ENCODE peak calls at places on chromosome 3, in seven cellular contexts. Y, Q, K, J, X, E and V are unnamed samples.
A peak's percentile ranks its signal among the peaks of the same experiment; 100 is the strongest.

GRCh38 chr3:71510485-71510884 is 73.0 kb downstream of the FOXP1 start:
- DNase-seq in J (no peak), X (no peak), K (no peak), E (no peak), Y (no peak), Q (peak; percentile 4), V (no peak)

GRCh38 chr3:125150525-125151436 is 61.8 kb downstream of the SLC12A8 start:
- DNase-seq in E (no peak), K (peak; percentile 46), Q (peak; percentile 53), X (no peak), J (no peak), Y (peak; percentile 59), V (no peak)

GRCh38 chr3:15496341-15496664 is 25.2 kb downstream of the COLQ start:
- DNase-seq in X (no peak), K (no peak), Q (no peak), J (no peak), Y (no peak), E (no peak), V (no peak)

GRCh38 chr3:11900844-11901243 is 54.2 kb upstream of the TAMM41 start:
- DNase-seq in Y (no peak), E (no peak), Q (no peak), J (no peak), X (no peak), K (no peak), V (no peak)

GRCh38 chr3:42014949-42015533 is 53.1 kb upstream of the ULK4 start:
- DNase-seq in J (no peak), Y (peak; percentile 36), Q (peak; percentile 85), X (no peak), E (no peak), K (peak; percentile 49), V (no peak)

GRCh38 chr3:71195492-71195891 is 388.0 kb downstream of the FOXP1 start:
- DNase-seq in Y (no peak), E (no peak), K (no peak), Q (peak; percentile 28), J (no peak), X (no peak), V (no peak)

GRCh38 chr3:26636328-26636727 is 13.8 kb downstream of the LRRC3B start:
- DNase-seq in X (no peak), Y (no peak), K (no peak), E (no peak), J (no peak), Q (no peak), V (no peak)

GRCh38 chr3:131749826-131750225 is 247.1 kb upstream of the MRPL3 start:
- DNase-seq in K (no peak), Y (no peak), Q (no peak), J (no peak), X (no peak), E (no peak), V (no peak)

GRCh38 chr3:64291345-64291744 is 66.1 kb upstream of the PRICKLE2 start:
- DNase-seq in J (no peak), X (no peak), Y (no peak), K (no peak), Q (no peak), E (no peak), V (no peak)

GRCh38 chr3:79247367-79248103 is 520.3 kb downstream of the ROBO1 start:
- DNase-seq in J (no peak), Q (no peak), Y (no peak), E (no peak), X (no peak), K (no peak), V (no peak)

GRCh38 chr3:150129181-150129580 is 158.5 kb upstream of the PFN2 start:
- DNase-seq in K (no peak), Q (no peak), E (no peak), X (no peak), J (no peak), Y (no peak), V (no peak)

GRCh38 chr3:149181179-149181578 is 40.5 kb downstream of the CP start:
- DNase-seq in Y (no peak), X (no peak), Q (no peak), E (no peak), J (no peak), K (no peak), V (no peak)

GRCh38 chr3:108343479-108343870 is 47.1 kb downstream of the HHLA2 start:
- DNase-seq in X (no peak), Y (no peak), J (no peak), E (no peak), Q (no peak), K (no peak), V (no peak)

GRCh38 chr3:39216176-39216790 is 23.9 kb upstream of the XIRP1 start:
- DNase-seq in K (no peak), Q (no peak), Y (no peak), E (peak; percentile 68), X (no peak), J (peak; percentile 38), V (peak; percentile 43)
- TF ChIP-seq TAF1 in K (no peak), Q (no peak), Y (no peak), E (no peak), X (no peak), J (no peak), V (no peak)

DNA sequence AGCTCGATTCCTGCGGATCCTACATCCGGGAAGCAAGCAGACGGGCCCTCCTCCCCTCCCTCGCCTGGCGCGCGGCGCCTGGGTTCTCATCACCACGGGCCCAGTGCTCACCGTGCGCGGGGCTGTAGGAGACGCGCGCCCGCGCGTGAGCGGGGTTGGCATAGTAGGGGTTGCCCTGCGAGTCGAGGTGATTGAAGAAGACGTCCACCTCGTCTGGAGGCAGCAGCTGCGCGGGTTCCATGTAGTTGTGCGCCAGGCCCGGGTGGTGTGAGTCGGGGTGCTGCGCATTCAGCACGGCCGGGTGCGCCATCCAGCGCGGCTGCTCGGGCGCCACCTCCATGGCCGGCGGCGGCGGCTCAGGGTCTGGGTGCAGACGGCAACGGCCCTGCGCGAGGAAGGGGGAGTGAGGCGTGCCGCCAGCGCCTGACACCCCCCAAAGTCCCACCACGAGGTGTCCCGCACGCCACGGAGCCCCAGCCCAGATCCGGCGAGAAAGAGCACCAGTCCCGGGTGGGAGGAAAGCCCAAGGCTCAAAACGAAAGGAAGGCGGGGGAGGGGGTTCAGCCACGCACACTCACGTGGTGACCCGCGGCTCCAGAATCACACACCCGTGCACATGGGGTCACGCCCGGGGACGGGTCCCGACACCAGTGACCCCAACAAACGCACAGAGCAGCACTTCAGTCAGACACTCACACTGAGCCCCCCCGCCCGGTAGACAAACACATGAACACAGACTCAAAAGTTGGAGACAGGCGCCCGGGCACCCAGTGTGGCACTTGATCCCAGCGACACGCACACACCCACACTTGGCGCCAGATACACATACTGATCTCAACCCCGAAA is 6.1 kb downstream of the GATA2 start:
- DNase-seq in Q (no peak), J (no peak), X (no peak), Y (peak; percentile 61), K (no peak), E (no peak), V (no peak)
- TF ChIP-seq POLR2AphosphoS5 in Q (no peak), J (no peak), X (no peak), Y (no peak), K (no peak), E (no peak), V (no peak)

GRCh38 chr3:194397757-194398312 is 1.2 kb downstream of the GP5 start:
- DNase-seq in E (no peak), X (no peak), Q (no peak), Y (no peak), K (no peak), J (no peak), V (no peak)

GRCh38 chr3:194396897-194397756 is 1.9 kb downstream of the GP5 start:
- DNase-seq in Y (no peak), E (no peak), X (no peak), Q (no peak), K (no peak), J (no peak), V (no peak)

GRCh38 chr3:194395201-194395600 is 3.9 kb downstream of the GP5 start:
- DNase-seq in X (no peak), J (no peak), Q (peak; percentile 24), Y (no peak), K (no peak), E (no peak), V (no peak)

GRCh38 chr3:194396561-194396896 is 2.5 kb downstream of the GP5 start:
- DNase-seq in X (no peak), Y (no peak), J (no peak), K (no peak), Q (peak; percentile 12), E (no peak), V (no peak)

DNA sequence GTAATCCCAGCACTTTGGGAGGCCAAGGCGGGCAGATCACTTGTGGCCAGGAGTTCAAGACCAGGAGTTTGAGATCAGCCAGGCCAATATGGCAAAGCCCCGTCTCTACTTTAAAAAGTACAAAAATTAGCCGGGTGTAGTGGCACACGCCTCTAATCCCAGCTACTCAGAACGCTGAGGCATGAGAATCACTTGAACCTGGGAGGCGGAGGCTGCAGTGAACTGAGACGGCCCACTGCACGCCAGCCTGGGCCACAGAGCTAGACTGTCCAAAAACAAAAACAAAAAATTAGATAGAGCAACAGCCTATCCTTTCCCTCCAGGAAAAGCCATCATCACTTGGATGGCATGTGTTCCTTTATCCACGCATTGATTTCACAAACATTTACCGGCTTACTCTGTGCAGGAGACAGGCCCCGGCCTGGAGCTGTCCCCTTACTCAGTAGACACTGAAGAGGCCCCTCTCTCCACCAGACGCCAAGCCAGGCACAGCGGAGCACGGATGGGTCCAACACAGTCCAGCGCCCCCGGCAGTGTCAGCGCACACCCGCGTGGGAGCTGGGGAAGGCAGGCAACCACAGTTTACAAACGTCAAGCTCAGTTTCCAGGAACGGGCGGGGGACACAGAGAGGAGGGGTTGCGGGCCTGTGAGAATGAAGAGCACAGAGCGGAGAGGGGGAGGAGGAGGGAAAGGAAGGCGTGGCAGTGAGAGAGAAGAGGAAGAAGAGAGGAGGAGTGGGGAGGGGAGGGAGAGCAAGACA is 3.1 kb downstream of the GP5 start:
- DNase-seq in K (peak; percentile 79), Q (peak; percentile 35), X (no peak), Y (no peak), J (no peak), E (no peak), V (no peak)
- TF ChIP-seq TAF1 in K (no peak), Q (no peak), X (no peak), Y (no peak), J (no peak), E (no peak), V (no peak)

DNA sequence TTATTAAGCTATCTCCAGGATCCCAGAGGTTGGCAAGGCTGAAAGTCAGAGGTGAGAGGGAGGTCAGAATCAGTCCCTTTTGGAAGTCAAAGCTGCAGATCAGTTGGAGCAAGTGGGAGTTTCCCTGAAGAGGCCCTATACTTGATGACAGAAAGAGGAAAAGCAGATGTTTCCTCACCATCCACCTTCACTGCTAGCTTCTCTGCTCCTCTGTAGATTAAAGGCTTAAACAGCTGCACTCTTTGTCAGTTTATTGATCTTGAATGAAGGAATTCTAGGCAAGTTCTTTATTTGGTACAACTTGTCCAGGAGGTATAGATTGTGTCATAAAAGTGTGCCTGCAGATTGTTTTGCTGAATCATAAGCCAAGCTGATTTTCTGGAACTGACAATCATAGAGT is 408.2 kb upstream of the TGFBR2 start:
- DNase-seq in J (no peak), X (no peak), Y (no peak), Q (no peak), E (no peak), K (no peak), V (no peak)
- TF ChIP-seq POLR2AphosphoS5 in J (no peak), X (no peak), Y (peak; percentile 50), Q (no peak), E (no peak), K (no peak), V (no peak)

GRCh38 chr3:13308406-13308805 is 111.7 kb downstream of the NUP210 start:
- DNase-seq in Y (peak; percentile 74), X (peak; percentile 50), E (no peak), J (no peak), Q (peak; percentile 47), K (peak; percentile 72), V (no peak)
- TF ChIP-seq TAF1 in Y (no peak), X (no peak), E (no peak), J (no peak), Q (no peak), K (no peak), V (no peak)